ENCODE peak calls at places on chromosomes 3 and 15, in four cellular contexts. One of them, this sample, is unnamed.

GRCh38 chr3:51384145-51384729 is 854 bp upstream of the MANF start:
- DNase-seq in kidney: no peak
- DNase-seq in OCI-LY7: peak; percentile 53
- DNase-seq in GM23248: peak; percentile 66
- DNase-seq in this sample: no peak

GRCh38 chr3:13022348-13023250 is 50.6 kb downstream of the IQSEC1 start:
- DNase-seq in kidney: peak; percentile 88
- DNase-seq in OCI-LY7: peak; percentile 75
- DNase-seq in GM23248: peak; percentile 75
- DNase-seq in this sample: no peak

GRCh38 chr15:85540085-85540797 is 159.8 kb downstream of the AKAP13 start:
- DNase-seq in kidney: no peak
- DNase-seq in OCI-LY7: no peak
- DNase-seq in GM23248: no peak
- DNase-seq in this sample: no peak

GRCh38 chr3:156409694-156410093 is 145.2 kb downstream of the SSR3 start:
- DNase-seq in kidney: no peak
- DNase-seq in OCI-LY7: no peak
- DNase-seq in GM23248: peak; percentile 56
- DNase-seq in this sample: no peak

GRCh38 chr3:125061170-125061569 is 5.4 kb upstream of the HEG1 start:
- DNase-seq in kidney: no peak
- DNase-seq in OCI-LY7: no peak
- DNase-seq in GM23248: peak; percentile 64
- DNase-seq in this sample: no peak

GRCh38 chr3:117910820-117911524 is 1123.7 kb downstream of the IGSF11 start:
- DNase-seq in kidney: peak; percentile 21
- DNase-seq in OCI-LY7: no peak
- DNase-seq in GM23248: no peak
- DNase-seq in this sample: no peak

GRCh38 chr3:10766049-10766705 is 49.9 kb upstream of the SLC6A11 start:
- DNase-seq in kidney: no peak
- DNase-seq in OCI-LY7: no peak
- DNase-seq in GM23248: no peak
- DNase-seq in this sample: no peak

GRCh38 chr3:100436951-100437350 is 35.6 kb downstream of the LNP1 start:
- DNase-seq in kidney: no peak
- DNase-seq in OCI-LY7: no peak
- DNase-seq in GM23248: peak; percentile 28
- DNase-seq in this sample: no peak

GRCh38 chr3:32045091-32045964 is 61.1 kb upstream of the GPD1L start:
- DNase-seq in kidney: no peak
- DNase-seq in OCI-LY7: no peak
- DNase-seq in GM23248: peak; percentile 45
- DNase-seq in this sample: no peak

GRCh38 chr3:177491301-177492031 is 294.2 kb upstream of the TBL1XR1 start:
- DNase-seq in kidney: no peak
- DNase-seq in OCI-LY7: no peak
- DNase-seq in GM23248: peak; percentile 36
- DNase-seq in this sample: no peak

GRCh38 chr3:122810706-122811105 is 15.8 kb downstream of the SLC49A4 start:
- DNase-seq in kidney: no peak
- DNase-seq in OCI-LY7: no peak
- DNase-seq in GM23248: no peak
- DNase-seq in this sample: no peak

GRCh38 chr15:90561344-90562244 is 31.9 kb downstream of the CRTC3 start:
- DNase-seq in kidney: no peak
- DNase-seq in OCI-LY7: no peak
- DNase-seq in GM23248: peak; percentile 70
- DNase-seq in this sample: peak; percentile 77

GRCh38 chr3:64248247-64248646 is 23.0 kb upstream of the PRICKLE2 start:
- DNase-seq in kidney: no peak
- DNase-seq in OCI-LY7: no peak
- DNase-seq in GM23248: no peak
- DNase-seq in this sample: no peak

GRCh38 chr3:171851685-171852084 is 8.5 kb downstream of the TMEM212 start:
- DNase-seq in kidney: no peak
- DNase-seq in OCI-LY7: no peak
- DNase-seq in GM23248: no peak
- DNase-seq in this sample: no peak

GRCh38 chr3:190595212-190595795 is 81.4 kb downstream of the IL1RAP start:
- DNase-seq in kidney: no peak
- DNase-seq in OCI-LY7: no peak
- DNase-seq in GM23248: no peak
- DNase-seq in this sample: no peak

GRCh38 chr15:24734391-24734790 is 58.8 kb downstream of the NPAP1 start:
- DNase-seq in kidney: no peak
- DNase-seq in OCI-LY7: no peak
- DNase-seq in GM23248: no peak
- DNase-seq in this sample: no peak
- H3K9me3 ChIP-seq in kidney: peaks cover 3% of the 10 kb centered on the region
- H3K9me3 ChIP-seq in OCI-LY7: no peaks in the 10 kb centered on the region
- H3K9me3 ChIP-seq in GM23248: no peaks in the 10 kb centered on the region
- H3K9me3 ChIP-seq in this sample: peaks cover 9% of the 10 kb centered on the region

GRCh38 chr3:1587426-1587825 is 494.6 kb downstream of the CNTN6 start:
- DNase-seq in kidney: no peak
- DNase-seq in OCI-LY7: no peak
- DNase-seq in GM23248: no peak
- DNase-seq in this sample: no peak
- H3K9me3 ChIP-seq in kidney: no peaks in the 10 kb centered on the region
- H3K9me3 ChIP-seq in OCI-LY7: no peaks in the 10 kb centered on the region
- H3K9me3 ChIP-seq in GM23248: no peaks in the 10 kb centered on the region
- H3K9me3 ChIP-seq in this sample: peaks cover 11% of the 10 kb centered on the region

GRCh38 chr15:25171111-25171811 is 216.5 kb downstream of the SNRPN start:
- DNase-seq in kidney: peak; percentile 46
- DNase-seq in OCI-LY7: no peak
- DNase-seq in GM23248: no peak
- DNase-seq in this sample: no peak

GRCh38 chr15:25170781-25171110 is 216.0 kb downstream of the SNRPN start:
- DNase-seq in kidney: peak; percentile 42
- DNase-seq in OCI-LY7: no peak
- DNase-seq in GM23248: no peak
- DNase-seq in this sample: no peak

GRCh38 chr15:25171856-25172687 is 217.3 kb downstream of the SNRPN start:
- DNase-seq in kidney: peak; percentile 51
- DNase-seq in OCI-LY7: no peak
- DNase-seq in GM23248: no peak
- DNase-seq in this sample: no peak

GRCh38 chr15:25173241-25174028 is 218.6 kb downstream of the SNRPN start:
- DNase-seq in kidney: peak; percentile 35
- DNase-seq in OCI-LY7: no peak
- DNase-seq in GM23248: no peak
- DNase-seq in this sample: no peak

DNA sequence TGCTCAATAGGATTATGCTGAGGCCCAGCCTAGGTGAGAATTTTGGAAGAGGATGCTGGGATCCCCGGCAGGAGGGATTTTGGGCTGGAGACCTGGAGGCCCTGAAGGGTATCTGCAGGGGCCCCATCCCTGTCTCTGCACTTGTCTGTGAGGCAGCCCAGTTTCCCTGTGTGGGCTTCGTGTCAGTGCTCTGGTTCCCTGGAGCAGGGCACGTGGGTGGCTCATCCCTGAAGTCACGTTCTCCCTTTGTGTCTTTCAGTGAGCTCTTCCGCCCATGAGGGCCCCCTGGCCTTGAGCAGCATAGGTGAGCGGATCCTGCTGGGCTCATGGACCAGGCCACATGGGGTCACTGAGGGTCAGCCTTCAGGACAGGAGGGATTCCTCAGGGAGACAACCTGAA is 217.9 kb downstream of the SNRPN start:
- DNase-seq in kidney: peak; percentile 33
- DNase-seq in OCI-LY7: no peak
- DNase-seq in GM23248: no peak
- DNase-seq in this sample: no peak
- H3K9me3 ChIP-seq in kidney: no peaks in the 10 kb centered on the region
- H3K9me3 ChIP-seq in OCI-LY7: no peaks in the 10 kb centered on the region
- H3K9me3 ChIP-seq in GM23248: no peaks in the 10 kb centered on the region
- H3K9me3 ChIP-seq in this sample: peaks cover 75% of the 10 kb centered on the region

DNA sequence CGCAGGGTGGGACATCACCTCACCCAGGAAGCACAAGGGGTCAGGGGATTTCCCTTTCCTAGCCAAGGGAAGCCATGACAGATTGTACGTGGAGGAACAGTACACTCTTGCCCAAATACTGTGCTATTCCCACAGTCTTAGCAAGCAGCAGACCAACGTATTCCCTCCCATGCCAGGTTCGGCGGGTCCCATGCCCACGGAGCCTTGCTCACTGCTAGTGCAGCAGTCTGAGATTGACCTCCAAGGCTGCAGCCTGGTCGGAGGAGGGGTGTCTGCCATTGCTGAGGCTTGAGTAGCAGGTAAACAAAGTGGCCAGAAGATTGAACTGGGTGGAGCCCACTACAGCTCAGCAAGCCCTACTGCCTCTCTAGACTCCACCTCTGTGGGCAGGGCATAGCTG is 39.0 kb downstream of the ALDH1A2 start:
- DNase-seq in kidney: peak; percentile 64
- DNase-seq in OCI-LY7: no peak
- DNase-seq in GM23248: no peak
- DNase-seq in this sample: no peak
- H3K9me3 ChIP-seq in kidney: peaks cover 11% of the 10 kb centered on the region
- H3K9me3 ChIP-seq in OCI-LY7: peaks cover 11% of the 10 kb centered on the region
- H3K9me3 ChIP-seq in GM23248: no peaks in the 10 kb centered on the region
- H3K9me3 ChIP-seq in this sample: peaks cover 30% of the 10 kb centered on the region